ENCODE peak calls at places on chromosomes 7 and 10, in seven cellular contexts. One of them, this sample, is unnamed.

GRCh38 chr7:137682596-137682995 is 164.2 kb downstream of the DGKI start:
- DNase-seq in GM20000: no peak
- DNase-seq in GM23338: no peak
- DNase-seq in fibroblast of pulmonary artery: peak; percentile 79
- DNase-seq in lower lobe of right lung: no peak
- DNase-seq in nephron progenitor cell: no peak
- DNase-seq in sciatic nerve: no peak
- DNase-seq in this sample: no peak

GRCh38 chr10:10418397-10418796 is 599.3 kb upstream of the CELF2 start:
- DNase-seq in nephron progenitor cell: no peak
- DNase-seq in GM23338: peak; percentile 1
- DNase-seq in GM20000: peak; percentile 21
- DNase-seq in sciatic nerve: no peak
- DNase-seq in lower lobe of right lung: no peak
- DNase-seq in fibroblast of pulmonary artery: no peak
- DNase-seq in this sample: no peak

GRCh38 chr10:112446855-112447691 is at the start of the genes VTI1A and ZDHHC6:
- DNase-seq in GM23338: peak; percentile 90
- DNase-seq in sciatic nerve: peak; percentile 86
- DNase-seq in fibroblast of pulmonary artery: peak; percentile 86
- DNase-seq in nephron progenitor cell: peak; percentile 83
- DNase-seq in lower lobe of right lung: peak; percentile 89
- DNase-seq in GM20000: peak; percentile 85
- DNase-seq in this sample: peak; percentile 46

GRCh38 chr7:116591202-116592040 is 66.6 kb downstream of the CAV1 start:
- DNase-seq in nephron progenitor cell: no peak
- DNase-seq in sciatic nerve: no peak
- DNase-seq in fibroblast of pulmonary artery: peak; percentile 47
- DNase-seq in GM23338: peak; percentile 24
- DNase-seq in GM20000: no peak
- DNase-seq in lower lobe of right lung: no peak
- DNase-seq in this sample: peak; percentile 11

GRCh38 chr10:239109-239508 is 103.9 kb downstream of the ZMYND11 start:
- DNase-seq in GM23338: no peak
- DNase-seq in sciatic nerve: no peak
- DNase-seq in lower lobe of right lung: no peak
- DNase-seq in nephron progenitor cell: no peak
- DNase-seq in fibroblast of pulmonary artery: peak; percentile 9
- DNase-seq in GM20000: no peak
- DNase-seq in this sample: no peak

GRCh38 chr10:113104071-113104470 is 154.0 kb downstream of the TCF7L2 start:
- DNase-seq in lower lobe of right lung: no peak
- DNase-seq in GM20000: no peak
- DNase-seq in sciatic nerve: no peak
- DNase-seq in fibroblast of pulmonary artery: no peak
- DNase-seq in GM23338: no peak
- DNase-seq in nephron progenitor cell: no peak
- DNase-seq in this sample: no peak

GRCh38 chr7:64037095-64037494 is 8.1 kb upstream of the ZNF727 start:
- DNase-seq in GM23338: no peak
- DNase-seq in sciatic nerve: no peak
- DNase-seq in fibroblast of pulmonary artery: no peak
- DNase-seq in nephron progenitor cell: no peak
- DNase-seq in lower lobe of right lung: no peak
- DNase-seq in GM20000: no peak
- DNase-seq in this sample: no peak

GRCh38 chr10:94443052-94443451 is 40.7 kb downstream of the TBC1D12 start:
- DNase-seq in GM23338: no peak
- DNase-seq in GM20000: no peak
- DNase-seq in nephron progenitor cell: no peak
- DNase-seq in lower lobe of right lung: no peak
- DNase-seq in sciatic nerve: no peak
- DNase-seq in fibroblast of pulmonary artery: no peak
- DNase-seq in this sample: no peak

GRCh38 chr7:50197547-50197946 is 104.5 kb upstream of the ZPBP start:
- DNase-seq in GM20000: peak; percentile 28
- DNase-seq in sciatic nerve: no peak
- DNase-seq in nephron progenitor cell: peak; percentile 8
- DNase-seq in GM23338: peak; percentile 69
- DNase-seq in fibroblast of pulmonary artery: no peak
- DNase-seq in lower lobe of right lung: no peak
- DNase-seq in this sample: no peak

GRCh38 chr7:150566123-150566522 is 1.1 kb upstream of the GIMAP4 start:
- DNase-seq in GM23338: peak; percentile 36
- DNase-seq in nephron progenitor cell: no peak
- DNase-seq in fibroblast of pulmonary artery: no peak
- DNase-seq in sciatic nerve: no peak
- DNase-seq in lower lobe of right lung: no peak
- DNase-seq in GM20000: no peak
- DNase-seq in this sample: no peak

GRCh38 chr10:88278912-88279311 is 304.2 kb downstream of the RNLS start:
- DNase-seq in nephron progenitor cell: no peak
- DNase-seq in sciatic nerve: no peak
- DNase-seq in GM23338: no peak
- DNase-seq in GM20000: no peak
- DNase-seq in lower lobe of right lung: no peak
- DNase-seq in fibroblast of pulmonary artery: no peak
- DNase-seq in this sample: no peak

GRCh38 chr10:63143984-63144383 is 10.9 kb downstream of the NRBF2 start:
- DNase-seq in fibroblast of pulmonary artery: no peak
- DNase-seq in nephron progenitor cell: no peak
- DNase-seq in lower lobe of right lung: no peak
- DNase-seq in GM23338: no peak
- DNase-seq in GM20000: no peak
- DNase-seq in sciatic nerve: no peak
- DNase-seq in this sample: no peak

GRCh38 chr7:91164948-91165845 is 99.0 kb upstream of the FZD1 start:
- DNase-seq in lower lobe of right lung: no peak
- DNase-seq in sciatic nerve: no peak
- DNase-seq in GM23338: no peak
- DNase-seq in fibroblast of pulmonary artery: peak; percentile 52
- DNase-seq in nephron progenitor cell: no peak
- DNase-seq in GM20000: peak; percentile 44
- DNase-seq in this sample: no peak

GRCh38 chr10:103693070-103693811 is 162.1 kb downstream of the SH3PXD2A start:
- DNase-seq in fibroblast of pulmonary artery: no peak
- DNase-seq in nephron progenitor cell: peak; percentile 67
- DNase-seq in GM20000: peak; percentile 84
- DNase-seq in lower lobe of right lung: no peak
- DNase-seq in sciatic nerve: no peak
- DNase-seq in GM23338: peak; percentile 44
- DNase-seq in this sample: no peak

GRCh38 chr10:123746016-123746415 is 79.9 kb downstream of the GPR26 start:
- DNase-seq in nephron progenitor cell: no peak
- DNase-seq in lower lobe of right lung: no peak
- DNase-seq in GM23338: no peak
- DNase-seq in fibroblast of pulmonary artery: no peak
- DNase-seq in sciatic nerve: no peak
- DNase-seq in GM20000: no peak
- DNase-seq in this sample: no peak

GRCh38 chr10:52526251-52526823 is 212.3 kb downstream of the DKK1 start:
- DNase-seq in nephron progenitor cell: no peak
- DNase-seq in sciatic nerve: no peak
- DNase-seq in GM23338: no peak
- DNase-seq in fibroblast of pulmonary artery: peak; percentile 20
- DNase-seq in GM20000: no peak
- DNase-seq in lower lobe of right lung: no peak
- DNase-seq in this sample: no peak

GRCh38 chr7:84238611-84239010 is 44.0 kb upstream of the SEMA3A start:
- DNase-seq in sciatic nerve: no peak
- DNase-seq in GM20000: no peak
- DNase-seq in GM23338: no peak
- DNase-seq in nephron progenitor cell: no peak
- DNase-seq in lower lobe of right lung: no peak
- DNase-seq in fibroblast of pulmonary artery: no peak
- DNase-seq in this sample: no peak

GRCh38 chr7:107972075-107972482 is 30.9 kb downstream of the LAMB1 start:
- DNase-seq in nephron progenitor cell: no peak
- DNase-seq in fibroblast of pulmonary artery: peak; percentile 99
- DNase-seq in GM23338: no peak
- DNase-seq in sciatic nerve: no peak
- DNase-seq in GM20000: no peak
- DNase-seq in lower lobe of right lung: no peak
- DNase-seq in this sample: no peak

This sample was measured in NCI-H2029 treated with DMSO at 0.1 percent for 48 hours.